ENCODE peak calls at places on chromosome 6, in eight cellular contexts. C is GM12865, N is psoas muscle, W is HCT116, P is thoracic aorta, V is thyroid gland, B is fibroblast of lung, F is uterus. D is an unnamed sample.

GRCh38 chr6:42263165-42263852 is 45.6 kb upstream of the MRPS10 start:
- DNase-seq in C (no peak), N (no peak), W (no peak), P (no peak), V (no peak), B (no peak), F (no peak), D (no peak)

GRCh38 chr6:45419574-45420082 is 41.9 kb upstream of the SUPT3H start:
- DNase-seq in C (peak), N (peak), W (peak), P (no peak), V (peak), B (peak), F (no peak), D (no peak)

GRCh38 chr6:63154535-63154934 is 56.7 kb upstream of the FKBP1C start:
- DNase-seq in C (no peak), N (no peak), W (no peak), P (no peak), V (no peak), B (no peak), F (no peak), D (no peak)

GRCh38 chr6:15948930-15949900 is 179.7 kb upstream of the MYLIP start:
- DNase-seq in C (no peak), N (no peak), W (no peak), P (no peak), V (no peak), B (no peak), F (no peak), D (no peak)

GRCh38 chr6:108711831-108712230 is 136.4 kb upstream of the ARMC2 start:
- DNase-seq in C (no peak), N (no peak), W (no peak), P (no peak), V (no peak), B (no peak), F (no peak), D (peak)

GRCh38 chr6:167553716-167554115 is 228.8 kb downstream of the TTLL2 start:
- DNase-seq in C (no peak), N (no peak), W (no peak), P (no peak), V (no peak), B (no peak), F (no peak), D (no peak)

GRCh38 chr6:2713473-2714358 is 37.0 kb downstream of the MYLK4 start:
- DNase-seq in C (no peak), N (no peak), W (no peak), P (no peak), V (no peak), B (no peak), F (no peak), D (no peak)

GRCh38 chr6:148501178-148501590 is 158.5 kb downstream of the SASH1 start:
- DNase-seq in C (no peak), N (peak), W (peak), P (peak), V (no peak), B (peak), F (peak), D (peak)

GRCh38 chr6:6843057-6843627 is 254.6 kb downstream of the LY86 start:
- DNase-seq in C (no peak), N (no peak), W (no peak), P (no peak), V (no peak), B (peak), F (no peak), D (no peak)

GRCh38 chr6:20312581-20312980 is 89.1 kb upstream of the E2F3 start:
- DNase-seq in C (no peak), N (no peak), W (no peak), P (no peak), V (no peak), B (no peak), F (no peak), D (no peak)

GRCh38 chr6:168583821-168584220 is 142.8 kb downstream of the SMOC2 start:
- DNase-seq in C (no peak), N (no peak), W (no peak), P (no peak), V (no peak), B (no peak), F (no peak), D (no peak)

GRCh38 chr6:165605182-165605875 is 57.7 kb downstream of the PDE10A start:
- DNase-seq in C (no peak), N (no peak), W (no peak), P (no peak), V (no peak), B (no peak), F (no peak), D (no peak)

GRCh38 chr6:165448210-165448609 is 138.8 kb upstream of the C6orf118 start:
- DNase-seq in C (no peak), N (no peak), W (no peak), P (no peak), V (no peak), B (no peak), F (no peak), D (no peak)

GRCh38 chr6:71509142-71509541 is 220.5 kb downstream of the OGFRL1 start:
- DNase-seq in C (no peak), N (no peak), W (no peak), P (no peak), V (no peak), B (no peak), F (no peak), D (no peak)

GRCh38 chr6:84150680-84151079 is 76.8 kb downstream of the CEP162 start:
- DNase-seq in C (peak), N (no peak), W (no peak), P (no peak), V (no peak), B (peak), F (no peak), D (no peak)

GRCh38 chr6:1110164-1110563 is 201.7 kb upstream of the FOXQ1 start:
- DNase-seq in C (no peak), N (no peak), W (peak), P (no peak), V (no peak), B (peak), F (no peak), D (no peak)

GRCh38 chr6:26216015-26216885 is 129.0 kb downstream of the HFE start:
- DNase-seq in C (peak), N (no peak), W (no peak), P (peak), V (peak), B (peak), F (peak), D (peak)

GRCh38 chr6:45988635-45989034 is 27.0 kb downstream of the CLIC5 start:
- DNase-seq in C (no peak), N (peak), W (no peak), P (no peak), V (peak), B (no peak), F (no peak), D (no peak)

GRCh38 chr6:39377530-39377929 is 55.0 kb upstream of the KCNK16 start:
- DNase-seq in C (peak), N (peak), W (peak), P (no peak), V (peak), B (peak), F (peak), D (peak)

GRCh38 chr6:47004458-47004857 is 37.7 kb downstream of the ADGRF1 start:
- DNase-seq in C (no peak), N (no peak), W (no peak), P (no peak), V (no peak), B (no peak), F (no peak), D (no peak)

GRCh38 chr6:131828080-131828479 is 20.3 kb downstream of the ENPP1 start:
- DNase-seq in C (no peak), N (no peak), W (no peak), P (no peak), V (no peak), B (no peak), F (peak), D (no peak)

GRCh38 chr6:79048611-79049010 is 29.4 kb downstream of the PHIP start:
- DNase-seq in C (no peak), N (no peak), W (peak), P (no peak), V (no peak), B (peak), F (no peak), D (no peak)

GRCh38 chr6:74991573-74992332 is 214.1 kb downstream of the COL12A1 start:
- DNase-seq in C (no peak), N (no peak), W (no peak), P (no peak), V (no peak), B (peak), F (no peak), D (no peak)

GRCh38 chr6:26271640-26272090 is 93.3 kb upstream of the BTN3A2 start:
- DNase-seq in C (no peak), N (no peak), W (no peak), P (no peak), V (peak), B (no peak), F (no peak), D (no peak)

GRCh38 chr6:30091577-30092381 is 16.2 kb upstream of the RNF39 start:
- DNase-seq in C (no peak), N (peak), W (peak), P (no peak), V (peak), B (peak), F (peak), D (no peak)

GRCh38 chr6:13395272-13396237 is 67.2 kb upstream of the TBC1D7 start:
- DNase-seq in C (peak), N (peak), W (no peak), P (peak), V (peak), B (peak), F (peak), D (peak)

GRCh38 chr6:138569554-138569953 is 70.3 kb upstream of the NHSL1 start:
- DNase-seq in C (no peak), N (no peak), W (no peak), P (no peak), V (no peak), B (no peak), F (no peak), D (no peak)

GRCh38 chr6:17983712-17984111 is 3.7 kb downstream of the KIF13A start:
- DNase-seq in C (no peak), N (no peak), W (no peak), P (no peak), V (no peak), B (no peak), F (no peak), D (no peak)

GRCh38 chr6:131756039-131756438 is 45.2 kb upstream of the CTAGE9 start:
- DNase-seq in C (no peak), N (no peak), W (no peak), P (no peak), V (no peak), B (no peak), F (no peak), D (no peak)

GRCh38 chr6:33700391-33701050 is 11.0 kb downstream of the UQCC2 start:
- DNase-seq in C (peak), N (peak), W (peak), P (no peak), V (peak), B (peak), F (peak), D (peak)

GRCh38 chr6:70847091-70847490 is 109.8 kb downstream of the B3GAT2 start:
- DNase-seq in C (no peak), N (no peak), W (no peak), P (no peak), V (no peak), B (no peak), F (no peak), D (no peak)

GRCh38 chr6:44850367-44850766 is 462.9 kb downstream of the CDC5L start:
- DNase-seq in C (no peak), N (no peak), W (no peak), P (no peak), V (no peak), B (no peak), F (no peak), D (no peak)

GRCh38 chr6:14544689-14545088 is 427.1 kb downstream of the CD83 start:
- DNase-seq in C (no peak), N (no peak), W (no peak), P (no peak), V (no peak), B (no peak), F (no peak), D (no peak)

GRCh38 chr6:151900897-151901485 is 93.5 kb downstream of the ESR1 start:
- DNase-seq in C (no peak), N (no peak), W (no peak), P (no peak), V (no peak), B (no peak), F (no peak), D (no peak)

GRCh38 chr6:33613146-33613793 is 7.9 kb upstream of the ITPR3 start:
- DNase-seq in C (no peak), N (no peak), W (no peak), P (no peak), V (no peak), B (peak), F (no peak), D (no peak)

GRCh38 chr6:44100088-44100550 is 27.1 kb downstream of the MRPL14 start:
- DNase-seq in C (peak), N (no peak), W (no peak), P (no peak), V (peak), B (peak), F (no peak), D (no peak)

GRCh38 chr6:168133707-168134398 is 54.8 kb upstream of the FRMD1 start:
- DNase-seq in C (no peak), N (no peak), W (no peak), P (no peak), V (no peak), B (no peak), F (peak), D (peak)

GRCh38 chr6:158164564-158164963 is 3.5 kb downstream of the SERAC1 start:
- DNase-seq in C (no peak), N (no peak), W (no peak), P (no peak), V (no peak), B (no peak), F (no peak), D (no peak)

DNA sequence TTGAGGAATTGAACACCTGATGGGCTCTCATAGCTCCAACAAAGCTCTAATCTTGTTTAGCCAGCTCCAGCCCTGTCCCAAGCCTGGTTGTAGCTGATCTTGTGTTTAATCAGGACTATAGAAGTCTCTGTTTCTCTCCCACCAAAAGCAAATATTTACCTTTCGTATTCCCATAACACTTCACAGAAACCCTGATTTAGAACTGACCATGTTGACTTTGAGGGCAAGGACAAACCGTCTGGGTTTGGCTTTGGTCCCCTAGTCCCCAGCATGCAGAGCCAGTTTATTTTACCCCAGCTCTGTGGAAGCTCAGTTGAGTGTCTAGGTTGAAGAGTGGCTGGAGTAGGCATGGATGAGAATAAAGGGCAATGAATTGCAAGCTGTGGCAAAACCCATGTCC is 18.0 kb upstream of the SIM1 start:
- DNase-seq in C (no peak), N (no peak), W (no peak), P (no peak), V (no peak), B (no peak), F (no peak), D (no peak)
- H3K4me3 ChIP-seq in C (no peak), N (no peak), W (no peak), P (no peak), V (no peak), B (no peak), F (no peak), D (no peak)

GRCh38 chr6:125793280-125793679 is 2.5 kb downstream of the NCOA7 start:
- DNase-seq in C (no peak), N (no peak), W (no peak), P (no peak), V (no peak), B (no peak), F (no peak), D (no peak)
- TF ChIP-seq CTCF in C (no peak), N (no peak), W (no peak), P (no peak), V (no peak), B (no peak), F (no peak), D (no peak)

GRCh38 chr6:169622618-169623017 is 79.2 kb downstream of the WDR27 start:
- DNase-seq in C (no peak), N (no peak), W (no peak), P (no peak), V (peak), B (peak), F (no peak), D (no peak)

GRCh38 chr6:169619650-169620049 is 82.2 kb downstream of the WDR27 start:
- DNase-seq in C (no peak), N (no peak), W (no peak), P (no peak), V (no peak), B (peak), F (no peak), D (no peak)

GRCh38 chr6:169623343-169623742 is 78.5 kb downstream of the WDR27 start:
- DNase-seq in C (no peak), N (no peak), W (no peak), P (no peak), V (no peak), B (no peak), F (no peak), D (no peak)

GRCh38 chr6:169620171-169621125 is 81.4 kb downstream of the WDR27 start:
- DNase-seq in C (no peak), N (no peak), W (no peak), P (no peak), V (peak), B (peak), F (no peak), D (no peak)

GRCh38 chr6:169621311-169621710 is 80.5 kb downstream of the WDR27 start:
- DNase-seq in C (no peak), N (no peak), W (no peak), P (no peak), V (no peak), B (no peak), F (no peak), D (no peak)
- H3K4me3 ChIP-seq in C (no peak), N (no peak), W (no peak), P (no peak), V (no peak), B (no peak), F (no peak), D (no peak)

GRCh38 chr6:90274481-90275030 is 22.1 kb downstream of the BACH2 start:
- DNase-seq in C (peak), N (no peak), W (no peak), P (no peak), V (peak), B (no peak), F (no peak), D (no peak)
- TF ChIP-seq CTCF in C (peak), N (no peak), W (no peak), P (no peak), V (no peak), B (no peak), F (no peak), D (no peak)

DNA sequence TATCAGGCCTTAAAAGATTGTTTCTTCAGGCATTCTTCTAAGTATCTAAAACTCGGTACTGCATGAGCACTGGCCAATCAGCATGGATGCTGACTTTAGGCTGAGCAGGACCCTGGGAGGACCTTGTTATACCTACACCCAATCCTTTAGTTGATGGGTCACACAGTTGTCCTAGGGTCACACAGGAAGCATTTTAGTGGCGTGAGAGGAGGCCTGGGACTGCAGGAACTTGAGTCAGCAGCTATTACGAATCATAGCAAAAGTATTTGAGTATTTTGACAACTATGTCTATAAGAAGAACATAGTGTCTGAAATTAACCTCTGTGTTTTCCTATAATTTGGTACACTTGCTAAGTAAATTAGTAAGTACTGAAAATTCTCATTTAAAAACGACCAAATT is 741.4 kb downstream of the HACE1 start:
- DNase-seq in C (no peak), N (no peak), W (peak), P (no peak), V (no peak), B (peak), F (no peak), D (no peak)
- H3K4me3 ChIP-seq in C (no peak), N (no peak), W (no peak), P (no peak), V (no peak), B (no peak), F (no peak), D (no peak)

D was measured in right atrium auricular region.